ENCODE peak calls at places on chromosomes 2 and 18, in seven cellular contexts. One of them, this sample, is unnamed.

GRCh38 chr2:230423851-230424458 is 8.0 kb downstream of the SP100 start:
- DNase-seq in mesendoderm: no peak
- DNase-seq in mesenchymal stem cell: peak; percentile 54
- DNase-seq in IMR-90: peak; percentile 49
- DNase-seq in H1: no peak
- DNase-seq in trophoblast cell: no peak
- DNase-seq in H9: no peak
- DNase-seq in this sample: no peak

GRCh38 chr2:69810550-69810949 is 18.9 kb upstream of the GMCL1 start:
- DNase-seq in mesenchymal stem cell: no peak
- DNase-seq in H1: peak; percentile 10
- DNase-seq in mesendoderm: no peak
- DNase-seq in IMR-90: no peak
- DNase-seq in H9: no peak
- DNase-seq in trophoblast cell: no peak
- DNase-seq in this sample: no peak

GRCh38 chr2:180660881-180661280 is 319.5 kb upstream of the UBE2E3 start:
- DNase-seq in mesendoderm: no peak
- DNase-seq in IMR-90: no peak
- DNase-seq in H9: no peak
- DNase-seq in mesenchymal stem cell: no peak
- DNase-seq in H1: no peak
- DNase-seq in trophoblast cell: no peak
- DNase-seq in this sample: no peak

GRCh38 chr2:220775856-220776467 is 796.1 kb downstream of the EPHA4 start:
- DNase-seq in H1: no peak
- DNase-seq in trophoblast cell: no peak
- DNase-seq in mesendoderm: peak; percentile 69
- DNase-seq in IMR-90: peak; percentile 20
- DNase-seq in mesenchymal stem cell: no peak
- DNase-seq in H9: no peak
- DNase-seq in this sample: no peak

GRCh38 chr2:211113294-211114175 is 557.1 kb downstream of the CPS1 start:
- DNase-seq in H1: no peak
- DNase-seq in H9: no peak
- DNase-seq in mesendoderm: no peak
- DNase-seq in mesenchymal stem cell: no peak
- DNase-seq in trophoblast cell: no peak
- DNase-seq in IMR-90: no peak
- DNase-seq in this sample: no peak

GRCh38 chr18:47917923-47918610 is 12.4 kb downstream of the SMAD2 start:
- DNase-seq in IMR-90: no peak
- DNase-seq in H1: no peak
- DNase-seq in mesenchymal stem cell: no peak
- DNase-seq in mesendoderm: peak; percentile 76
- DNase-seq in trophoblast cell: no peak
- DNase-seq in H9: peak; percentile 48
- DNase-seq in this sample: no peak

GRCh38 chr2:164014791-164015190 is 279.0 kb upstream of the FIGN start:
- DNase-seq in H9: no peak
- DNase-seq in mesendoderm: no peak
- DNase-seq in IMR-90: no peak
- DNase-seq in mesenchymal stem cell: no peak
- DNase-seq in trophoblast cell: no peak
- DNase-seq in H1: no peak
- DNase-seq in this sample: no peak

GRCh38 chr18:38545071-38545470 is 979.5 kb upstream of the CELF4 start:
- DNase-seq in trophoblast cell: no peak
- DNase-seq in H9: peak; percentile 70
- DNase-seq in mesenchymal stem cell: peak; percentile 14
- DNase-seq in H1: peak; percentile 52
- DNase-seq in IMR-90: no peak
- DNase-seq in mesendoderm: peak; percentile 93
- DNase-seq in this sample: no peak

GRCh38 chr18:80218341-80219227 is 28.7 kb downstream of the PARD6G start:
- DNase-seq in trophoblast cell: no peak
- DNase-seq in mesenchymal stem cell: no peak
- DNase-seq in H1: peak; percentile 37
- DNase-seq in IMR-90: no peak
- DNase-seq in H9: no peak
- DNase-seq in mesendoderm: no peak
- DNase-seq in this sample: no peak

GRCh38 chr2:80830891-80831290 is 526.3 kb upstream of the LRRTM1 start:
- DNase-seq in mesendoderm: no peak
- DNase-seq in H9: no peak
- DNase-seq in IMR-90: no peak
- DNase-seq in mesenchymal stem cell: no peak
- DNase-seq in H1: no peak
- DNase-seq in trophoblast cell: no peak
- DNase-seq in this sample: no peak

GRCh38 chr2:67806816-67807215 is 256.0 kb downstream of the C1D start:
- DNase-seq in mesenchymal stem cell: no peak
- DNase-seq in mesendoderm: no peak
- DNase-seq in H1: no peak
- DNase-seq in H9: no peak
- DNase-seq in trophoblast cell: no peak
- DNase-seq in IMR-90: no peak
- DNase-seq in this sample: no peak
- H3K4ac ChIP-seq in mesenchymal stem cell: no peak overlapping the region
- H3K4ac ChIP-seq in mesendoderm: no peak overlapping the region
- H3K4ac ChIP-seq in H1: no peak overlapping the region
- H3K4ac ChIP-seq in H9: no peak overlapping the region
- H3K4ac ChIP-seq in trophoblast cell: no peak overlapping the region
- H3K4ac ChIP-seq in IMR-90: no peak overlapping the region
- H3K4ac ChIP-seq in this sample: no peak overlapping the region

DNA sequence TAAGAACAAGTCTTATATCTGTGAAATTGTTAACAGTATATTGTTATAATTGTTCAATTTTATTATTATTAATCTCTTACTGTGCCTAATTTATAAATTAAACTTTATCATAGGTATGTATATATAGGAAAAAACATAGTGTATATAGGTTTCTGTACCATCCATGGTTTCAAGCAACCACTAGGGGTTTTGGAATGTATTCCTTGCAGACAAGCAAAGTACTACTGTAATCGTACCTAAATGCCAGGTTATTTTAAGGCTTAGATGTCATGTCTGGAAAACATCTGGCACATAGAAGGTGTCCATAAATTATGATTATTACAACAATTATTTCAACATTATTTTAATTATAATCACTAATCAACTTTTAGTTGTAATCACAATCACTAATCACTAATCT is 8.4 kb downstream of the ITSN2 start:
- DNase-seq in H9: no peak
- DNase-seq in trophoblast cell: no peak
- DNase-seq in mesendoderm: no peak
- DNase-seq in IMR-90: no peak
- DNase-seq in H1: no peak
- DNase-seq in mesenchymal stem cell: no peak
- DNase-seq in this sample: no peak
- H3K4ac ChIP-seq in H9: no peak overlapping the region
- H3K4ac ChIP-seq in trophoblast cell: no peak overlapping the region
- H3K4ac ChIP-seq in mesendoderm: no peak overlapping the region
- H3K4ac ChIP-seq in IMR-90: no peak overlapping the region
- H3K4ac ChIP-seq in H1: no peak overlapping the region
- H3K4ac ChIP-seq in mesenchymal stem cell: no peak overlapping the region
- H3K4ac ChIP-seq in this sample: no peak overlapping the region

GRCh38 chr2:74707837-74708236 is 53.8 kb downstream of the SEMA4F start:
- DNase-seq in mesenchymal stem cell: no peak
- DNase-seq in mesendoderm: no peak
- DNase-seq in H9: no peak
- DNase-seq in trophoblast cell: no peak
- DNase-seq in IMR-90: no peak
- DNase-seq in H1: no peak
- DNase-seq in this sample: no peak

GRCh38 chr2:74706741-74707140 is 52.7 kb downstream of the SEMA4F start:
- DNase-seq in mesendoderm: no peak
- DNase-seq in IMR-90: no peak
- DNase-seq in mesenchymal stem cell: no peak
- DNase-seq in H1: no peak
- DNase-seq in trophoblast cell: no peak
- DNase-seq in H9: no peak
- DNase-seq in this sample: no peak

GRCh38 chr2:74708883-74709282 is 54.8 kb downstream of the SEMA4F start:
- DNase-seq in mesendoderm: no peak
- DNase-seq in mesenchymal stem cell: peak; percentile 51
- DNase-seq in trophoblast cell: no peak
- DNase-seq in H9: no peak
- DNase-seq in H1: no peak
- DNase-seq in IMR-90: peak; percentile 73
- DNase-seq in this sample: no peak

GRCh38 chr2:74704216-74704615 is 50.2 kb downstream of the SEMA4F start:
- DNase-seq in mesenchymal stem cell: no peak
- DNase-seq in trophoblast cell: no peak
- DNase-seq in mesendoderm: no peak
- DNase-seq in IMR-90: no peak
- DNase-seq in H9: no peak
- DNase-seq in H1: no peak
- DNase-seq in this sample: no peak

DNA sequence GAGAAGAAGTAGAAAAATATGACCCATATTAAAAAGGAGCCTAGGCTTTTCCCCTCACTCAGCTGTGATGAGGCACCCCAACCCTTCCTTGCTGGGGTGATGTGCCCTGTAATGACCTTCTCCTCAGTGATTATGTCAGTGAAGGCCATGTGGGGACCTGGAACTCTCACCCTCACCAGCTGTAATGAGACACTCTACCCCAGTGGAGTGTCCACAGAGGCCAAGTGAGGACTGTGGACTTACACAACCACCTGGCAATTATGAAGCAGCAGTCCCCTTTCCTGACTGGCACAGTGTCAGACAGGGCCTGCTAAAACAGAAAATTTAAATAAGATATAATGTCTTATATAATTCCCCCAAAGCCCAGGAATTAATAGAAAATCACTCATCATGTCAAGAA is 54.2 kb downstream of the SEMA4F start:
- DNase-seq in IMR-90: no peak
- DNase-seq in H9: no peak
- DNase-seq in mesenchymal stem cell: peak; percentile 7
- DNase-seq in mesendoderm: no peak
- DNase-seq in trophoblast cell: no peak
- DNase-seq in H1: no peak
- DNase-seq in this sample: no peak
- H3K4ac ChIP-seq in IMR-90: peak overlapping the region; percentile 18
- H3K4ac ChIP-seq in H9: no peak overlapping the region
- H3K4ac ChIP-seq in mesenchymal stem cell: no peak overlapping the region
- H3K4ac ChIP-seq in mesendoderm: no peak overlapping the region
- H3K4ac ChIP-seq in trophoblast cell: no peak overlapping the region
- H3K4ac ChIP-seq in H1: no peak overlapping the region
- H3K4ac ChIP-seq in this sample: no peak overlapping the region

GRCh38 chr2:182718459-182718858 is 2.4 kb downstream of the DNAJC10 start:
- DNase-seq in H1: no peak
- DNase-seq in mesenchymal stem cell: no peak
- DNase-seq in H9: no peak
- DNase-seq in IMR-90: no peak
- DNase-seq in trophoblast cell: no peak
- DNase-seq in mesendoderm: no peak
- DNase-seq in this sample: no peak
- H3K4ac ChIP-seq in H1: no peak overlapping the region
- H3K4ac ChIP-seq in mesenchymal stem cell: no peak overlapping the region
- H3K4ac ChIP-seq in H9: no peak overlapping the region
- H3K4ac ChIP-seq in IMR-90: no peak overlapping the region
- H3K4ac ChIP-seq in trophoblast cell: no peak overlapping the region
- H3K4ac ChIP-seq in mesendoderm: no peak overlapping the region
- H3K4ac ChIP-seq in this sample: no peak overlapping the region

DNA sequence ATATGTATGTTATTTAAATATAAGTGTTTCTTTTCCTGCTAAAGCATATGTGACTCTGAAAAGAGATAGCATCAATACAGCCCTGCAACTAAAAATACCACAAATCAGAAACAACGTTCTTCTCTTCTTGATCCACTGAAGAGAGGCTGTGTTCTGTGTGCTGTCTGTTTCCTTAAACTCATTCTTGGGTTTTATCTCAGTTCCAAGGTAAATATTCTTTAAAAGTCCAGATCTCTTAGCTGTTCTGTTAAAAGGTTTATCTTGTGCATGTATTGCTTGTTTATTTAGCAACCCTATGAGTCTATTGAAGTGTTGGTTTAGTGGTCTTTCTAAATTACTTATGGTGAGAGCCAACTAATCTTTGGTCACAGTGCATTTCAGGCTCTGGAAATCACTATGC is 173.3 kb upstream of the NT5C1B start:
- DNase-seq in mesenchymal stem cell: peak; percentile 25
- DNase-seq in mesendoderm: no peak
- DNase-seq in H9: no peak
- DNase-seq in IMR-90: peak; percentile 37
- DNase-seq in trophoblast cell: no peak
- DNase-seq in H1: no peak
- DNase-seq in this sample: no peak
- H3K4ac ChIP-seq in mesenchymal stem cell: no peak overlapping the region
- H3K4ac ChIP-seq in mesendoderm: no peak overlapping the region
- H3K4ac ChIP-seq in H9: no peak overlapping the region
- H3K4ac ChIP-seq in IMR-90: no peak overlapping the region
- H3K4ac ChIP-seq in trophoblast cell: no peak overlapping the region
- H3K4ac ChIP-seq in H1: no peak overlapping the region
- H3K4ac ChIP-seq in this sample: no peak overlapping the region

GRCh38 chr18:73869182-73869581 is 278.5 kb downstream of the FBXO15 start:
- DNase-seq in trophoblast cell: no peak
- DNase-seq in H1: no peak
- DNase-seq in mesenchymal stem cell: no peak
- DNase-seq in mesendoderm: no peak
- DNase-seq in H9: no peak
- DNase-seq in IMR-90: no peak
- DNase-seq in this sample: no peak
- H3K4ac ChIP-seq in trophoblast cell: no peak overlapping the region
- H3K4ac ChIP-seq in H1: no peak overlapping the region
- H3K4ac ChIP-seq in mesenchymal stem cell: no peak overlapping the region
- H3K4ac ChIP-seq in mesendoderm: no peak overlapping the region
- H3K4ac ChIP-seq in H9: no peak overlapping the region
- H3K4ac ChIP-seq in IMR-90: no peak overlapping the region
- H3K4ac ChIP-seq in this sample: no peak overlapping the region

GRCh38 chr18:8286303-8286702 is 322.9 kb upstream of the RAB12 start:
- DNase-seq in H1: no peak
- DNase-seq in IMR-90: peak; percentile 42
- DNase-seq in H9: no peak
- DNase-seq in mesendoderm: no peak
- DNase-seq in trophoblast cell: no peak
- DNase-seq in mesenchymal stem cell: no peak
- DNase-seq in this sample: no peak
- H3K4ac ChIP-seq in H1: no peak overlapping the region
- H3K4ac ChIP-seq in IMR-90: no peak overlapping the region
- H3K4ac ChIP-seq in H9: no peak overlapping the region
- H3K4ac ChIP-seq in mesendoderm: no peak overlapping the region
- H3K4ac ChIP-seq in trophoblast cell: no peak overlapping the region
- H3K4ac ChIP-seq in mesenchymal stem cell: no peak overlapping the region
- H3K4ac ChIP-seq in this sample: no peak overlapping the region

DNA sequence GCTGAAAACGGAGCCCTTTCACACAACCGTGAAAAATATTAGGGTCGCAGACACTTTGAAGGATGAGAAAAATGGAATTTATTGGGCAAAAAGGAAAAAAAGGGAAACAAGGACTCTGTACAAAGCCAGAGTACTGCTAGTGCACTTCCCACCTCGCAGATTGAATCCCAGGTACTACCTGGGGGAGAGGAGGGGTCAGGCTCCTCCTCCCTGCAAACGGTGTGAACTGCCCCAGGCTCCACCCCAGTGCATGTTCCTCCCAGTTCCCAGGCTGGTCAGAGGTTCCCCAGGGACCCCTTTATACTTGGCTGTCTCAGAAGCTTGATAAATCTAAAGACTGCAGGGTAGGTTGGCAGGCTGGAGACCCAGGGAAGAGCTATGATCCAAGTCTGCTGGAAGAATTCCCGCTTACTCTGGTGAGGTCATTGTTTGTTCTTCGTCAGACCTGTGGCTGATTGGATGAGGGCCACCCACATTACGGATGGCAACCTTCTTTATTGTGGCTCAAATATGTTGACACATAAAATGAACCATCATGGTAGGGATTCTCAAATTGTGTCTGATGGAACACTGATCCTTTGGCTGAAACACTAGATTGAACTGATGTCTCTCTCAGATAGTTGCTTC is 290.4 kb upstream of the POU3F3 start:
- DNase-seq in H9: no peak
- DNase-seq in mesenchymal stem cell: no peak
- DNase-seq in H1: no peak
- DNase-seq in IMR-90: no peak
- DNase-seq in mesendoderm: peak; percentile 14
- DNase-seq in trophoblast cell: no peak
- DNase-seq in this sample: no peak
- H3K4ac ChIP-seq in H9: no peak overlapping the region
- H3K4ac ChIP-seq in mesenchymal stem cell: no peak overlapping the region
- H3K4ac ChIP-seq in H1: no peak overlapping the region
- H3K4ac ChIP-seq in IMR-90: no peak overlapping the region
- H3K4ac ChIP-seq in mesendoderm: no peak overlapping the region
- H3K4ac ChIP-seq in trophoblast cell: no peak overlapping the region
- H3K4ac ChIP-seq in this sample: no peak overlapping the region

This sample was measured in neuronal stem cell.